ENCODE peak calls at places on chromosomes 11 and 22, in seven cellular contexts. R is T-helper 17 cell; P is SK-N-SH; K is psoas muscle; Z is right cardiac atrium; X is naive thymus-derived CD4-positive, alpha-beta T cell; I is endodermal cell. J is an unnamed sample. For H3K9me3, the result is how much of the 10 kb centered on the place peaks cover.

GRCh38 chr11:104771782-104772181 is 126.5 kb downstream of the CASP12 start:
- DNase-seq in R (no peak), P (no peak), K (no peak), Z (no peak), X (no peak), I (no peak), J (no peak)

GRCh38 chr11:64865286-64866172 is 12.9 kb downstream of the EHD1 start:
- DNase-seq in R (no peak), P (no peak), K (peak), Z (peak), X (no peak), I (no peak), J (no peak)

GRCh38 chr11:59954219-59954847 is 9.5 kb upstream of the OOSP4A start:
- DNase-seq in R (no peak), P (no peak), K (no peak), Z (no peak), X (no peak), I (no peak), J (no peak)

GRCh38 chr11:86515297-86516094 is 140.8 kb downstream of the CCDC81 start:
- DNase-seq in R (no peak), P (peak), K (no peak), Z (no peak), X (no peak), I (peak), J (no peak)

GRCh38 chr11:2687223-2687530 is 12.6 kb downstream of the KCNQ1OT1 start:
- DNase-seq in R (no peak), P (no peak), K (no peak), Z (no peak), X (no peak), I (peak), J (no peak)

GRCh38 chr11:9735236-9735635 is 71.4 kb downstream of the SWAP70 start:
- DNase-seq in R (no peak), P (no peak), K (no peak), Z (no peak), X (no peak), I (no peak), J (no peak)

GRCh38 chr11:69131644-69132300 is 24.0 kb upstream of the SMIM38 start:
- DNase-seq in R (no peak), P (peak), K (peak), Z (peak), X (no peak), I (peak), J (no peak)

GRCh38 chr11:65415499-65416340 is 6.9 kb upstream of the NEAT1 start:
- DNase-seq in R (no peak), P (peak), K (no peak), Z (no peak), X (no peak), I (peak), J (no peak)

GRCh38 chr11:130471731-130472433 is 23.4 kb downstream of the ADAMTS15 start:
- DNase-seq in R (no peak), P (no peak), K (no peak), Z (no peak), X (no peak), I (no peak), J (no peak)

GRCh38 chr11:127345819-127346459 is 345.4 kb upstream of the KIRREL3 start:
- DNase-seq in R (no peak), P (peak), K (no peak), Z (peak), X (no peak), I (peak), J (no peak)

GRCh38 chr11:120306519-120307242 is 18.4 kb upstream of the TLCD5 start:
- DNase-seq in R (no peak), P (no peak), K (no peak), Z (no peak), X (no peak), I (peak), J (no peak)

GRCh38 chr22:19260804-19261203 is 30.7 kb downstream of the CLTCL1 start:
- DNase-seq in R (no peak), P (no peak), K (no peak), Z (no peak), X (no peak), I (no peak), J (no peak)

GRCh38 chr11:76008474-76008873 is 193.5 kb downstream of the UVRAG start:
- DNase-seq in R (no peak), P (no peak), K (no peak), Z (no peak), X (no peak), I (no peak), J (no peak)

GRCh38 chr22:43969021-43969878 is 14.0 kb downstream of the SAMM50 start:
- DNase-seq in R (no peak), P (no peak), K (no peak), Z (no peak), X (no peak), I (no peak), J (no peak)

GRCh38 chr22:20324139-20324516 is 4.3 kb upstream of the DGCR6L start:
- DNase-seq in R (no peak), P (no peak), K (no peak), Z (no peak), X (peak), I (peak), J (no peak)

GRCh38 chr11:27904358-27905055 is 203.4 kb downstream of the KIF18A start:
- DNase-seq in R (no peak), P (no peak), K (no peak), Z (no peak), X (no peak), I (no peak), J (no peak)

GRCh38 chr11:62141111-62142042 is 17.6 kb downstream of the INCENP start:
- DNase-seq in R (no peak), P (peak), K (no peak), Z (no peak), X (peak), I (peak), J (peak)

GRCh38 chr22:35912668-35913067 is 116.0 kb downstream of the RBFOX2 start:
- DNase-seq in R (no peak), P (no peak), K (no peak), Z (no peak), X (no peak), I (no peak), J (no peak)

GRCh38 chr22:24587251-24587650 is 5.6 kb downstream of the LRRC75B start:
- DNase-seq in R (no peak), P (no peak), K (no peak), Z (no peak), X (no peak), I (no peak), J (no peak)

GRCh38 chr22:45904236-45904635 is 72.7 kb downstream of the WNT7B start:
- DNase-seq in R (no peak), P (no peak), K (no peak), Z (no peak), X (no peak), I (no peak), J (no peak)

GRCh38 chr22:39825661-39826102 is 67.9 kb downstream of the ENTHD1 start:
- DNase-seq in R (no peak), P (no peak), K (no peak), Z (no peak), X (no peak), I (no peak), J (no peak)

GRCh38 chr22:45105281-45105700 is 58.4 kb upstream of the NUP50 start:
- DNase-seq in R (no peak), P (no peak), K (no peak), Z (no peak), X (no peak), I (no peak), J (no peak)

GRCh38 chr22:23767303-23767672 is 484 bp downstream of the CHCHD10 start:
- DNase-seq in R (no peak), P (no peak), K (no peak), Z (no peak), X (no peak), I (no peak), J (no peak)

GRCh38 chr11:95255523-95256165 is 24.6 kb upstream of the SESN3 start:
- DNase-seq in R (no peak), P (no peak), K (no peak), Z (no peak), X (no peak), I (peak), J (no peak)

GRCh38 chr11:29449280-29450074 is 567.4 kb downstream of the KCNA4 start:
- DNase-seq in R (no peak), P (no peak), K (no peak), Z (no peak), X (no peak), I (no peak), J (no peak)

GRCh38 chr11:28009383-28009782 is 98.6 kb downstream of the KIF18A start:
- DNase-seq in R (no peak), P (no peak), K (no peak), Z (no peak), X (no peak), I (no peak), J (no peak)

GRCh38 chr22:31262369-31263133 is 29.7 kb downstream of the PIK3IP1 start:
- DNase-seq in R (no peak), P (no peak), K (peak), Z (no peak), X (no peak), I (no peak), J (no peak)

GRCh38 chr11:116691779-116692178 is 81.0 kb downstream of the BUD13 start:
- DNase-seq in R (peak), P (peak), K (peak), Z (peak), X (peak), I (peak), J (peak)

GRCh38 chr11:57567210-57567511 is 311 bp downstream of the UBE2L6 start:
- DNase-seq in R (no peak), P (no peak), K (no peak), Z (no peak), X (no peak), I (no peak), J (peak)

GRCh38 chr22:49738006-49738405 is 89.7 kb downstream of the BRD1 start:
- DNase-seq in R (no peak), P (no peak), K (no peak), Z (peak), X (no peak), I (no peak), J (no peak)

GRCh38 chr11:30244255-30244654 is 13.4 kb downstream of the FSHB start:
- DNase-seq in R (no peak), P (no peak), K (no peak), Z (no peak), X (no peak), I (no peak), J (no peak)

GRCh38 chr22:34055525-34056200 is 135.4 kb upstream of the LARGE1 start:
- DNase-seq in R (no peak), P (peak), K (no peak), Z (peak), X (no peak), I (peak), J (no peak)

GRCh38 chr11:62830904-62831519 is 839 bp downstream of the STX5 start:
- DNase-seq in R (no peak), P (peak), K (no peak), Z (peak), X (no peak), I (no peak), J (no peak)

GRCh38 chr11:130122141-130122575 is 37.4 kb upstream of the ST14 start:
- DNase-seq in R (no peak), P (no peak), K (no peak), Z (no peak), X (no peak), I (peak), J (no peak)

GRCh38 chr22:48084749-48085090 is 1322.3 kb downstream of the TBC1D22A start:
- DNase-seq in R (no peak), P (no peak), K (no peak), Z (no peak), X (no peak), I (no peak), J (no peak)
- H3K9me3 ChIP-seq in R (under half), P (under half), K (under half), Z (under half), X (under half), I (under half), J (under half)

GRCh38 chr22:48548391-48548790 is 1279.3 kb downstream of the BRD1 start:
- DNase-seq in R (no peak), P (no peak), K (no peak), Z (no peak), X (no peak), I (no peak), J (no peak)
- H3K9me3 ChIP-seq in R (under half), P (under half), K (under half), Z (under half), X (under half), I (under half), J (under half)

DNA sequence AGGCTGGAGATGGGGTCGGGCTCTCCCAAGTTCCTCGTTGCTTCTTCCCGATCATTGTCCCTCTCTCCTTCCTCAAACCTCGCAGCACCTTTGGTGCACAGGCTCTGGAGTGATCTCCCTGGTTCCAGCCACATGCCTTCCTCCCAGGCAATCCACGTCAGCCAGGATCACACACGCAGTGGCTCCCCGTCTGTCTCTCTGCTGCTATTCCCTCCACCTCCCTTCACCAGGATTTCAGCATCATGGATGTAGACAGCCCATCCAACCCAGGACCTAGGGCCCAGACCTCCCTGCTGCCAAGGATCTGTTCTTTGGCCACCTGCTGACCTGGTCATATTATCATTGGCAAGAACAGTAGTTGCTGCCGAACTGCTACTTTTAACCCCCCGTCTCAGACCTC is 40.1 kb downstream of the RBX1 start:
- DNase-seq in R (no peak), P (no peak), K (no peak), Z (no peak), X (no peak), I (no peak), J (no peak)
- H3K9me3 ChIP-seq in R (under half), P (under half), K (under half), Z (under half), X (under half), I (under half), J (under half)

GRCh38 chr11:32343325-32344008 is 91.9 kb downstream of the WT1 start:
- DNase-seq in R (no peak), P (no peak), K (no peak), Z (no peak), X (no peak), I (no peak), J (no peak)
- H3K9me3 ChIP-seq in R (under half), P (under half), K (under half), Z (under half), X (under half), I (under half), J (under half)

DNA sequence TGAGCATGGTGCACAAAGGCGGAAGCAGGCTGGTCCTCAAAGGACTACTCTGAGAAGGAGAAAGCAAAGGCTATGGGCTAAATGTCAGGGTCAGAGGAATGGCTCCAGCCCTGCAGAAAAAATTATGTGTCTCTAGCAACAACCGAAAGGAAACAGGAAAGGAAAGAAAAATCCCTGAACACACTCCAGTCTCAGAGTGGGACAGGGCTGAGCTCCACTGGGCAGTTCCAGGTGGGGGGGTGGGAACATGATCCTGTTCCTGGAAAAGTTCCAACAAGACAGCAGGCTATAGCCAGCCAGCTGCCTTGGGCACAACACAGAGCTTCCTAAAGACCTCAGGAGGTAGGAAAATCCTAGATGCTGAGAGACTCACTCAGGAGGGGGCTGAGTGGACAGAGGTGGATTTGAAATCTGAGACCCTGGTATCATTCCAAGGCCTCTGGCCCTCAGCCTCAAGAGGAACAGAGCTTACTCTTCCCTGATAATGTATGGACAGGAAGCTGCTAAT is 1088.2 kb downstream of the TBC1D22A start:
- DNase-seq in R (no peak), P (no peak), K (no peak), Z (no peak), X (no peak), I (no peak), J (no peak)
- H3K9me3 ChIP-seq in R (under half), P (under half), K (under half), Z (under half), X (under half), I (under half), J (under half)

DNA sequence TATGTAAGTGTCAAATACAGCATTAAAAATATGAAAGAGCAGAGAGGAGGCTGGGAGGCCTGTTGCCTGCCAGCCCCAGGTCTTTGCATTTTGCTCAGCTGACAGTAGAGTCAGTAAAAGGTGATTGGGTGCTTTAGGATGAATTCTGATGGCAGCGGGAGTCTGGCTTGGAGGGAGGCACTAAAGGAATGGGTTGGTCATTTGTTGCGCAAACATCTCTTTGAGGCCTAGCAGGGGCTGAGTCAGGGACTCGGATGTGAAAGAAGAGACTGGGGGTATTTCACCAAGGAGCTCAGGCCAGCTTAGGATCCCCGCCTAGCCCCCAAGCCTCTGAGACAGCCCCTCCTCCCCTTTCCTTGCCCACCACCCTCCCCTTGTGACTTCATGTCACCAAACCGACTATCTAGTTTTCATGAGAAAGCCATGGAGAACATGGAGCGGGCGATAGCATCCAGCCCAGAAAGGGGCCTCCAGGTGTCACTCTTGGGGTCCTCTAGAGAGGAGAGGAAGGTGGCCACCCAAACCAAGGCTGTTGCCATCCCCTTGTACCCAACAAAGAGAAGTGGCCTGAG is 9.7 kb downstream of the DGKZ start:
- DNase-seq in R (no peak), P (no peak), K (peak), Z (peak), X (no peak), I (no peak), J (no peak)
- H3K9me3 ChIP-seq in R (under half), P (under half), K (under half), Z (under half), X (under half), I (under half), J (under half)

GRCh38 chr22:47445716-47446290 is 683.4 kb downstream of the TBC1D22A start:
- DNase-seq in R (no peak), P (no peak), K (no peak), Z (no peak), X (no peak), I (no peak), J (no peak)
- H3K9me3 ChIP-seq in R (under half), P (under half), K (under half), Z (under half), X (under half), I (half or more), J (under half)

GRCh38 chr22:26374645-26375044 is 54.4 kb upstream of the ASPHD2 start:
- DNase-seq in R (no peak), P (no peak), K (no peak), Z (no peak), X (no peak), I (no peak), J (no peak)
- H3K9me3 ChIP-seq in R (under half), P (under half), K (under half), Z (under half), X (under half), I (under half), J (under half)

GRCh38 chr11:12016246-12016645 is 7.8 kb upstream of the DKK3 start:
- DNase-seq in R (no peak), P (no peak), K (no peak), Z (no peak), X (no peak), I (no peak), J (no peak)

GRCh38 chr11:12019337-12019736 is 10.9 kb upstream of the DKK3 start:
- DNase-seq in R (no peak), P (no peak), K (no peak), Z (peak), X (no peak), I (no peak), J (no peak)

GRCh38 chr11:12015486-12015885 is 7.1 kb upstream of the DKK3 start:
- DNase-seq in R (no peak), P (no peak), K (no peak), Z (no peak), X (no peak), I (no peak), J (no peak)

GRCh38 chr11:12017865-12018453 is 9.5 kb upstream of the DKK3 start:
- DNase-seq in R (no peak), P (no peak), K (no peak), Z (no peak), X (no peak), I (no peak), J (no peak)

GRCh38 chr11:12017243-12017678 is 8.8 kb upstream of the DKK3 start:
- DNase-seq in R (no peak), P (no peak), K (no peak), Z (no peak), X (no peak), I (no peak), J (no peak)
- H3K9me3 ChIP-seq in R (under half), P (under half), K (under half), Z (under half), X (under half), I (under half), J (under half)

GRCh38 chr11:99979052-99979451 is 708.0 kb upstream of the ARHGAP42 start:
- DNase-seq in R (no peak), P (no peak), K (no peak), Z (no peak), X (no peak), I (no peak), J (no peak)

GRCh38 chr11:99968336-99968735 is 718.8 kb upstream of the ARHGAP42 start:
- DNase-seq in R (no peak), P (no peak), K (no peak), Z (no peak), X (no peak), I (no peak), J (no peak)

DNA sequence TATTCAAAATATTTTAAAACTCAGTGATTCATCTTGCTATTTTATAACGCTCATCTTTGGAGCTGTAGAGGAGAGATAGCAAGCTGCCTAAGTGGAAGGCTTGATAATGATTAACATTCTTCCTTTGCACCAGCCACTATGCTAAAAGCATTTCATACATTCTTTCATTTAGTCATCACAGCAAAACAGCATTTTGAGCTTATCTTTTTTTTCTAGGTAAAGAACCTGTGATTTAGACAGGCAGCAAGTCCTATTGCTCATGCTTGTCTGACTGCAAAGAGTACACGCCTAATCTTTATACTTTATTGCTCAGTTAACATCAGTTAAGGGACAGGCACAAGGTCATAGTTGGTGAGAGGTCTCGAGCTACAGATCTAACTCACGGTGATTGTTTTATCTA is 713.1 kb upstream of the ARHGAP42 start:
- DNase-seq in R (no peak), P (no peak), K (no peak), Z (no peak), X (no peak), I (no peak), J (no peak)
- H3K9me3 ChIP-seq in R (under half), P (under half), K (under half), Z (under half), X (under half), I (under half), J (under half)

J was measured in CD8-positive, alpha-beta T cell.